ENCODE peak calls at places on chromosomes 13 and 19, in five cellular contexts. One of them, this sample, is unnamed.

GRCh38 chr19:36488816-36489138 is 584 bp downstream of the ZNF566 start:
- DNase-seq in stimulated activated naive CD8-positive, alpha-beta T cell treated with anti-CD3 and anti-CD28 coated beads, Interleukin-15, Interleukin-2, amounts not matched to agents 100 U/mL and 50 U/mL, for 24 hours: peak; percentile 48
- DNase-seq in progenitor cell of endocrine pancreas: no peak
- DNase-seq in erythroblast: peak; percentile 76
- DNase-seq in activated T-cell treated with anti-CD3 and anti-CD28 coated beads for 4 hours: no peak
- DNase-seq in this sample: peak; percentile 2

GRCh38 chr19:4086336-4086953 is 19.7 kb upstream of the ZBTB7A start:
- DNase-seq in activated T-cell treated with anti-CD3 and anti-CD28 coated beads for 4 hours: no peak
- DNase-seq in stimulated activated naive CD8-positive, alpha-beta T cell treated with anti-CD3 and anti-CD28 coated beads, Interleukin-15, Interleukin-2, amounts not matched to agents 100 U/mL and 50 U/mL, for 24 hours: no peak
- DNase-seq in progenitor cell of endocrine pancreas: no peak
- DNase-seq in erythroblast: no peak
- DNase-seq in this sample: no peak

GRCh38 chr13:50531917-50532899 is 311.3 kb downstream of the DLEU7 start:
- DNase-seq in progenitor cell of endocrine pancreas: no peak
- DNase-seq in stimulated activated naive CD8-positive, alpha-beta T cell treated with anti-CD3 and anti-CD28 coated beads, Interleukin-15, Interleukin-2, amounts not matched to agents 100 U/mL and 50 U/mL, for 24 hours: no peak
- DNase-seq in erythroblast: peak; percentile 30
- DNase-seq in activated T-cell treated with anti-CD3 and anti-CD28 coated beads for 4 hours: no peak
- DNase-seq in this sample: peak; percentile 53

GRCh38 chr19:18849838-18850400 is 18.2 kb downstream of the UPF1 start:
- DNase-seq in erythroblast: no peak
- DNase-seq in progenitor cell of endocrine pancreas: no peak
- DNase-seq in activated T-cell treated with anti-CD3 and anti-CD28 coated beads for 4 hours: no peak
- DNase-seq in stimulated activated naive CD8-positive, alpha-beta T cell treated with anti-CD3 and anti-CD28 coated beads, Interleukin-15, Interleukin-2, amounts not matched to agents 100 U/mL and 50 U/mL, for 24 hours: no peak
- DNase-seq in this sample: no peak

GRCh38 chr13:39954476-39954875 is 299.0 kb downstream of the COG6 start:
- DNase-seq in stimulated activated naive CD8-positive, alpha-beta T cell treated with anti-CD3 and anti-CD28 coated beads, Interleukin-15, Interleukin-2, amounts not matched to agents 100 U/mL and 50 U/mL, for 24 hours: no peak
- DNase-seq in erythroblast: no peak
- DNase-seq in progenitor cell of endocrine pancreas: no peak
- DNase-seq in activated T-cell treated with anti-CD3 and anti-CD28 coated beads for 4 hours: no peak
- DNase-seq in this sample: no peak

GRCh38 chr13:105410602-105411001 is 1124.9 kb downstream of the EFNB2 start:
- DNase-seq in erythroblast: peak; percentile 46
- DNase-seq in progenitor cell of endocrine pancreas: peak; percentile 11
- DNase-seq in stimulated activated naive CD8-positive, alpha-beta T cell treated with anti-CD3 and anti-CD28 coated beads, Interleukin-15, Interleukin-2, amounts not matched to agents 100 U/mL and 50 U/mL, for 24 hours: peak; percentile 43
- DNase-seq in activated T-cell treated with anti-CD3 and anti-CD28 coated beads for 4 hours: peak; percentile 1
- DNase-seq in this sample: peak; percentile 28

GRCh38 chr13:110915874-110916670 is 1.2 kb upstream of the ANKRD10 start:
- DNase-seq in activated T-cell treated with anti-CD3 and anti-CD28 coated beads for 4 hours: no peak
- DNase-seq in progenitor cell of endocrine pancreas: no peak
- DNase-seq in stimulated activated naive CD8-positive, alpha-beta T cell treated with anti-CD3 and anti-CD28 coated beads, Interleukin-15, Interleukin-2, amounts not matched to agents 100 U/mL and 50 U/mL, for 24 hours: no peak
- DNase-seq in erythroblast: peak; percentile 45
- DNase-seq in this sample: peak; percentile 88

GRCh38 chr19:17406039-17406886 is 833 bp upstream of the BST2 start:
- DNase-seq in erythroblast: peak; percentile 53
- DNase-seq in stimulated activated naive CD8-positive, alpha-beta T cell treated with anti-CD3 and anti-CD28 coated beads, Interleukin-15, Interleukin-2, amounts not matched to agents 100 U/mL and 50 U/mL, for 24 hours: peak; percentile 48
- DNase-seq in activated T-cell treated with anti-CD3 and anti-CD28 coated beads for 4 hours: no peak
- DNase-seq in progenitor cell of endocrine pancreas: no peak
- DNase-seq in this sample: peak; percentile 82

GRCh38 chr19:55563261-55563690 is 17.4 kb downstream of the ZNF579 start:
- DNase-seq in activated T-cell treated with anti-CD3 and anti-CD28 coated beads for 4 hours: no peak
- DNase-seq in progenitor cell of endocrine pancreas: no peak
- DNase-seq in erythroblast: no peak
- DNase-seq in stimulated activated naive CD8-positive, alpha-beta T cell treated with anti-CD3 and anti-CD28 coated beads, Interleukin-15, Interleukin-2, amounts not matched to agents 100 U/mL and 50 U/mL, for 24 hours: no peak
- DNase-seq in this sample: peak; percentile 97

GRCh38 chr19:4596033-4596904 is 36.8 kb upstream of the SEMA6B start:
- DNase-seq in stimulated activated naive CD8-positive, alpha-beta T cell treated with anti-CD3 and anti-CD28 coated beads, Interleukin-15, Interleukin-2, amounts not matched to agents 100 U/mL and 50 U/mL, for 24 hours: no peak
- DNase-seq in activated T-cell treated with anti-CD3 and anti-CD28 coated beads for 4 hours: no peak
- DNase-seq in erythroblast: no peak
- DNase-seq in progenitor cell of endocrine pancreas: no peak
- DNase-seq in this sample: no peak

GRCh38 chr19:3671680-3672574 is 28.3 kb downstream of the PIP5K1C start:
- DNase-seq in stimulated activated naive CD8-positive, alpha-beta T cell treated with anti-CD3 and anti-CD28 coated beads, Interleukin-15, Interleukin-2, amounts not matched to agents 100 U/mL and 50 U/mL, for 24 hours: peak; percentile 71
- DNase-seq in progenitor cell of endocrine pancreas: no peak
- DNase-seq in activated T-cell treated with anti-CD3 and anti-CD28 coated beads for 4 hours: no peak
- DNase-seq in erythroblast: peak; percentile 66
- DNase-seq in this sample: peak; percentile 33

GRCh38 chr13:61728468-61728867 is 312.8 kb upstream of the PCDH20 start:
- DNase-seq in erythroblast: no peak
- DNase-seq in activated T-cell treated with anti-CD3 and anti-CD28 coated beads for 4 hours: no peak
- DNase-seq in progenitor cell of endocrine pancreas: no peak
- DNase-seq in stimulated activated naive CD8-positive, alpha-beta T cell treated with anti-CD3 and anti-CD28 coated beads, Interleukin-15, Interleukin-2, amounts not matched to agents 100 U/mL and 50 U/mL, for 24 hours: no peak
- DNase-seq in this sample: no peak

GRCh38 chr19:1945899-1946298 is 4.9 kb downstream of the CSNK1G2 start:
- DNase-seq in erythroblast: peak; percentile 64
- DNase-seq in activated T-cell treated with anti-CD3 and anti-CD28 coated beads for 4 hours: no peak
- DNase-seq in progenitor cell of endocrine pancreas: peak; percentile 34
- DNase-seq in stimulated activated naive CD8-positive, alpha-beta T cell treated with anti-CD3 and anti-CD28 coated beads, Interleukin-15, Interleukin-2, amounts not matched to agents 100 U/mL and 50 U/mL, for 24 hours: peak; percentile 44
- DNase-seq in this sample: peak; percentile 42

GRCh38 chr19:22332924-22333323 is 46.7 kb downstream of the ZNF729 start:
- DNase-seq in erythroblast: no peak
- DNase-seq in stimulated activated naive CD8-positive, alpha-beta T cell treated with anti-CD3 and anti-CD28 coated beads, Interleukin-15, Interleukin-2, amounts not matched to agents 100 U/mL and 50 U/mL, for 24 hours: no peak
- DNase-seq in activated T-cell treated with anti-CD3 and anti-CD28 coated beads for 4 hours: no peak
- DNase-seq in progenitor cell of endocrine pancreas: no peak
- DNase-seq in this sample: no peak

GRCh38 chr13:49669735-49670309 is 21.5 kb downstream of the EBPL start:
- DNase-seq in activated T-cell treated with anti-CD3 and anti-CD28 coated beads for 4 hours: no peak
- DNase-seq in progenitor cell of endocrine pancreas: peak; percentile 29
- DNase-seq in erythroblast: peak; percentile 73
- DNase-seq in stimulated activated naive CD8-positive, alpha-beta T cell treated with anti-CD3 and anti-CD28 coated beads, Interleukin-15, Interleukin-2, amounts not matched to agents 100 U/mL and 50 U/mL, for 24 hours: peak; percentile 14
- DNase-seq in this sample: peak; percentile 71

GRCh38 chr13:93079294-93079693 is 147.3 kb upstream of the GPC6 start:
- DNase-seq in stimulated activated naive CD8-positive, alpha-beta T cell treated with anti-CD3 and anti-CD28 coated beads, Interleukin-15, Interleukin-2, amounts not matched to agents 100 U/mL and 50 U/mL, for 24 hours: no peak
- DNase-seq in erythroblast: no peak
- DNase-seq in progenitor cell of endocrine pancreas: no peak
- DNase-seq in activated T-cell treated with anti-CD3 and anti-CD28 coated beads for 4 hours: no peak
- DNase-seq in this sample: peak; percentile 42

GRCh38 chr13:52136763-52137162 is 7.9 kb upstream of the NEK5 start:
- DNase-seq in activated T-cell treated with anti-CD3 and anti-CD28 coated beads for 4 hours: no peak
- DNase-seq in stimulated activated naive CD8-positive, alpha-beta T cell treated with anti-CD3 and anti-CD28 coated beads, Interleukin-15, Interleukin-2, amounts not matched to agents 100 U/mL and 50 U/mL, for 24 hours: no peak
- DNase-seq in progenitor cell of endocrine pancreas: no peak
- DNase-seq in erythroblast: no peak
- DNase-seq in this sample: no peak

GRCh38 chr19:40241809-40242384 is 15.4 kb upstream of the CCNP start:
- DNase-seq in activated T-cell treated with anti-CD3 and anti-CD28 coated beads for 4 hours: no peak
- DNase-seq in progenitor cell of endocrine pancreas: no peak
- DNase-seq in stimulated activated naive CD8-positive, alpha-beta T cell treated with anti-CD3 and anti-CD28 coated beads, Interleukin-15, Interleukin-2, amounts not matched to agents 100 U/mL and 50 U/mL, for 24 hours: no peak
- DNase-seq in erythroblast: no peak
- DNase-seq in this sample: no peak

GRCh38 chr19:30339624-30340525 is 32.3 kb upstream of the ZNF536 start:
- DNase-seq in activated T-cell treated with anti-CD3 and anti-CD28 coated beads for 4 hours: no peak
- DNase-seq in progenitor cell of endocrine pancreas: no peak
- DNase-seq in erythroblast: no peak
- DNase-seq in stimulated activated naive CD8-positive, alpha-beta T cell treated with anti-CD3 and anti-CD28 coated beads, Interleukin-15, Interleukin-2, amounts not matched to agents 100 U/mL and 50 U/mL, for 24 hours: no peak
- DNase-seq in this sample: no peak

This sample was measured in amniotic epithelial cell.